ENCODE peak calls at places on chromosomes 12 and 14, in eight cellular contexts. U is right lobe of liver, N is adrenal gland, S is upper lobe of right lung, C is gastrocnemius medialis, B is Peyer's patch, O is NT2/D1, L is left lung. F is an unnamed sample. For H3K27me3 and H3K36me3, the result is how much of the 10 kb centered on the place peaks cover.

GRCh38 chr14:20530771-20531571 is 25.6 kb downstream of the RNASE10 start:
- DNase-seq in U (peak), N (peak), S (peak), C (peak), B (peak), O (peak), L (peak), F (peak)

GRCh38 chr14:72892879-72893635 is 844 bp downstream of the DPF3 start:
- DNase-seq in U (peak), N (peak), S (peak), C (peak), B (peak), O (no peak), L (no peak), F (peak)

GRCh38 chr14:31969371-31969770 is 107.7 kb upstream of the ARHGAP5 start:
- DNase-seq in U (no peak), N (no peak), S (no peak), C (no peak), B (no peak), O (no peak), L (no peak), F (no peak)

GRCh38 chr14:101355284-101355683 is 206.0 kb upstream of the DIO3 start:
- DNase-seq in U (no peak), N (no peak), S (no peak), C (no peak), B (no peak), O (no peak), L (peak), F (no peak)

GRCh38 chr12:14827043-14827442 is 13.1 kb upstream of the SMCO3 start:
- DNase-seq in U (no peak), N (no peak), S (no peak), C (no peak), B (no peak), O (no peak), L (no peak), F (no peak)

GRCh38 chr14:58638231-58639205 is 756 bp downstream of the DACT1 start:
- DNase-seq in U (no peak), N (peak), S (peak), C (no peak), B (no peak), O (no peak), L (peak), F (peak)

GRCh38 chr12:97321640-97322039 is 141.0 kb upstream of the RMST start:
- DNase-seq in U (no peak), N (no peak), S (no peak), C (no peak), B (no peak), O (no peak), L (no peak), F (no peak)

GRCh38 chr14:53226553-53226952 is 73.4 kb upstream of the DDHD1 start:
- DNase-seq in U (no peak), N (no peak), S (no peak), C (peak), B (no peak), O (no peak), L (no peak), F (no peak)

GRCh38 chr14:81273961-81274360 is 53.2 kb upstream of the GTF2A1 start:
- DNase-seq in U (no peak), N (no peak), S (no peak), C (no peak), B (no peak), O (no peak), L (no peak), F (no peak)

GRCh38 chr12:64625243-64626077 is 15.2 kb downstream of the RASSF3 start:
- DNase-seq in U (peak), N (peak), S (peak), C (peak), B (peak), O (no peak), L (peak), F (no peak)

GRCh38 chr12:104578453-104578852 is 121.7 kb downstream of the CHST11 start:
- DNase-seq in U (no peak), N (peak), S (no peak), C (no peak), B (no peak), O (no peak), L (no peak), F (no peak)

GRCh38 chr14:94593749-94594431 is 12.7 kb downstream of the SERPINA5 start:
- DNase-seq in U (peak), N (peak), S (no peak), C (no peak), B (no peak), O (no peak), L (no peak), F (no peak)

GRCh38 chr12:132180648-132181546 is 36.6 kb downstream of the NOC4L start:
- DNase-seq in U (no peak), N (no peak), S (no peak), C (no peak), B (no peak), O (no peak), L (no peak), F (no peak)

GRCh38 chr14:51208982-51209381 is 31.1 kb upstream of the TMX1 start:
- DNase-seq in U (no peak), N (no peak), S (no peak), C (no peak), B (no peak), O (no peak), L (no peak), F (no peak)

GRCh38 chr12:117912756-117913155 is 56.0 kb downstream of the KSR2 start:
- DNase-seq in U (no peak), N (no peak), S (no peak), C (no peak), B (no peak), O (no peak), L (no peak), F (no peak)

GRCh38 chr12:66028388-66028787 is 102.2 kb downstream of the LLPH start:
- DNase-seq in U (no peak), N (no peak), S (no peak), C (no peak), B (no peak), O (no peak), L (no peak), F (no peak)

GRCh38 chr12:124765571-124766489 is 97.8 kb downstream of the SCARB1 start:
- DNase-seq in U (no peak), N (no peak), S (no peak), C (peak), B (no peak), O (no peak), L (no peak), F (no peak)

GRCh38 chr14:103711516-103712431 is 3.5 kb downstream of the XRCC3 start:
- DNase-seq in U (no peak), N (no peak), S (peak), C (no peak), B (no peak), O (no peak), L (no peak), F (no peak)

GRCh38 chr14:100296106-100296651 is 10.1 kb downstream of the SLC25A29 start:
- DNase-seq in U (no peak), N (no peak), S (peak), C (peak), B (no peak), O (no peak), L (peak), F (no peak)

GRCh38 chr12:82910246-82910893 is 223.7 kb downstream of the TMTC2 start:
- DNase-seq in U (no peak), N (no peak), S (no peak), C (no peak), B (no peak), O (no peak), L (no peak), F (peak)

GRCh38 chr12:111455448-111456320 is 50.0 kb downstream of the SH2B3 start:
- DNase-seq in U (peak), N (no peak), S (no peak), C (no peak), B (no peak), O (no peak), L (no peak), F (peak)

GRCh38 chr14:23286904-23287479 is 1.1 kb upstream of the HOMEZ start:
- DNase-seq in U (no peak), N (no peak), S (no peak), C (no peak), B (no peak), O (no peak), L (no peak), F (no peak)

GRCh38 chr12:105935106-105935505 is 203.6 kb downstream of the NUAK1 start:
- DNase-seq in U (no peak), N (no peak), S (no peak), C (no peak), B (no peak), O (no peak), L (no peak), F (no peak)

GRCh38 chr12:15212877-15213276 is 8.3 kb downstream of the RERG start:
- DNase-seq in U (no peak), N (no peak), S (no peak), C (no peak), B (no peak), O (no peak), L (no peak), F (no peak)

GRCh38 chr12:121278450-121279375 is 17.8 kb downstream of the CAMKK2 start:
- DNase-seq in U (no peak), N (peak), S (no peak), C (peak), B (no peak), O (no peak), L (peak), F (peak)

GRCh38 chr12:46832084-46832704 is 6.4 kb upstream of the SLC38A4 start:
- DNase-seq in U (peak), N (no peak), S (no peak), C (peak), B (no peak), O (no peak), L (no peak), F (peak)

GRCh38 chr12:6716874-6717437 is 6.9 kb upstream of the COPS7A start:
- DNase-seq in U (no peak), N (no peak), S (no peak), C (no peak), B (no peak), O (no peak), L (no peak), F (no peak)

GRCh38 chr12:27190761-27191160 is 53.3 kb upstream of the STK38L start:
- DNase-seq in U (no peak), N (no peak), S (no peak), C (no peak), B (no peak), O (no peak), L (no peak), F (no peak)

GRCh38 chr14:101410126-101410525 is 151.2 kb upstream of the DIO3 start:
- DNase-seq in U (no peak), N (no peak), S (no peak), C (no peak), B (no peak), O (no peak), L (no peak), F (no peak)

GRCh38 chr14:36826614-36827013 is 165.0 kb downstream of the PAX9 start:
- DNase-seq in U (no peak), N (no peak), S (no peak), C (no peak), B (no peak), O (no peak), L (no peak), F (no peak)

GRCh38 chr14:34843011-34843554 is 32.1 kb downstream of the BAZ1A start:
- DNase-seq in U (no peak), N (no peak), S (no peak), C (no peak), B (no peak), O (no peak), L (no peak), F (peak)

GRCh38 chr12:27733052-27733656 is 22.5 kb downstream of the MRPS35 start:
- DNase-seq in U (no peak), N (no peak), S (no peak), C (no peak), B (no peak), O (peak), L (no peak), F (peak)

GRCh38 chr12:22981711-22982110 is 356.7 kb downstream of the ETNK1 start:
- DNase-seq in U (no peak), N (no peak), S (no peak), C (no peak), B (no peak), O (no peak), L (no peak), F (peak)

GRCh38 chr14:94102768-94103482 is 7.6 kb upstream of the IFI27 start:
- DNase-seq in U (no peak), N (no peak), S (no peak), C (no peak), B (no peak), O (no peak), L (no peak), F (no peak)

GRCh38 chr12:14317362-14318146 is 47.9 kb upstream of the ATF7IP start:
- DNase-seq in U (no peak), N (no peak), S (no peak), C (no peak), B (no peak), O (no peak), L (no peak), F (no peak)

GRCh38 chr12:2345902-2346301 is 293.1 kb downstream of the CACNA1C start:
- DNase-seq in U (no peak), N (no peak), S (no peak), C (no peak), B (no peak), O (no peak), L (no peak), F (no peak)

GRCh38 chr14:24219080-24219479 is 3.2 kb upstream of the MDP1 start:
- DNase-seq in U (no peak), N (peak), S (no peak), C (no peak), B (no peak), O (no peak), L (no peak), F (no peak)

GRCh38 chr14:90276627-90277367 is 20.4 kb downstream of the PSMC1 start:
- DNase-seq in U (peak), N (no peak), S (peak), C (no peak), B (no peak), O (no peak), L (peak), F (peak)

GRCh38 chr14:61569783-61570182 is 125.5 kb upstream of the HIF1A start:
- DNase-seq in U (peak), N (peak), S (peak), C (peak), B (no peak), O (no peak), L (peak), F (no peak)

GRCh38 chr14:76376409-76376877 is 506 bp downstream of the ESRRB start:
- DNase-seq in U (no peak), N (no peak), S (no peak), C (no peak), B (no peak), O (no peak), L (no peak), F (no peak)

GRCh38 chr14:76376878-76377523 is 1.1 kb downstream of the ESRRB start:
- DNase-seq in U (no peak), N (no peak), S (no peak), C (no peak), B (no peak), O (no peak), L (no peak), F (peak)

GRCh38 chr14:76377675-76378074 is 1.7 kb downstream of the ESRRB start:
- DNase-seq in U (no peak), N (no peak), S (no peak), C (no peak), B (no peak), O (no peak), L (no peak), F (peak)

GRCh38 chr14:76375484-76375883 is 453 bp upstream of the ESRRB start:
- DNase-seq in U (no peak), N (no peak), S (no peak), C (no peak), B (no peak), O (no peak), L (no peak), F (no peak)

DNA sequence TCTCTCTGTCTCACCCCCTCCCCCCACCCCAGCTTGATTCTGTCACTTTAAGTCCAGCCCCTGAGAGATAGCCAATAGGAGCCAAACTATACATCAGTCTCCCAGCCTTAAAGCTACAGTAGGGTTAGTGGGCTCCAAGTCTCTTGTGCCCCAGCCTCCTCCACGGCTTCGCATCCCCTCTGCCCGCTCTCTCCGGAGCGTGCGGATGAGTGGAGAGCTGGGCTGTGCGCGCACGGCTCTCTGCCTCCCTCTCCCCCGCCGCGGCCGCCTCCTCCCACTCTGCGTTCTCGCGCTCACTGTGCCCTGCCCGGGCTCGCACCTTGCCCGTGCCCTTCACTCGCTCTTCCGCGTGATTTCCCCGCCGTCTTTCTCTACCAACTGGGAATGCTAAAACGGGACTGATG is at the start of gene ESRRB:
- DNase-seq in U (no peak), N (no peak), S (no peak), C (no peak), B (no peak), O (peak), L (no peak), F (peak)
- H3K4me3 ChIP-seq in U (no peak), N (no peak), S (peak), C (peak), B (no peak), O (peak), L (peak), F (peak)

GRCh38 chr12:130162267-130162666 is at the start of gene FZD10:
- DNase-seq in U (no peak), N (no peak), S (peak), C (peak), B (no peak), O (no peak), L (no peak), F (peak)
- H3K27me3 ChIP-seq in U (under half), N (half or more), S (half or more), C (under half), B (under half), O (half or more), L (half or more), F (half or more)

GRCh38 chr12:70292017-70292776 is 49.0 kb downstream of the CNOT2 start:
- DNase-seq in U (no peak), N (no peak), S (no peak), C (no peak), B (no peak), O (no peak), L (no peak), F (no peak)

GRCh38 chr12:70288817-70289216 is 45.6 kb downstream of the CNOT2 start:
- DNase-seq in U (no peak), N (no peak), S (no peak), C (no peak), B (no peak), O (no peak), L (no peak), F (no peak)

DNA sequence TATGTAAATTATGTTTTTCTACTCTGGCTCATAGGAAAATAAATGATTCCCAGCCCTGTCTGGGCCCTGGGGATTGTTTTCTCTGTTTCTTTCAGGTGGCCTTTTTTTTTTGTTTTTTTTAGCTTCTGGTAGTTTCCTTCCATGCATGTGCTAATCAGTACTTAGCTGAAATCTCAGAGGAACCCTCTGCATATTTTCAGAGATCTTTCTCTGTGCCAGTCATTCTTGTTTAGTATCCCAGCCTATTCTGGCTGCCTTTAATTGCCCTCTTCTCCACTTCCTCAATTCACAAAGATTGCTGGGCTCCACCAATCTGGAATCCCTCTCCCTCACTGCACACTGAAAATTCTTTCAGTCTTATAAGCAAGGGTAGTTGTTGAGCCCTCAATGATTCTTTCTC is 46.9 kb downstream of the CNOT2 start:
- DNase-seq in U (no peak), N (no peak), S (no peak), C (no peak), B (no peak), O (peak), L (no peak), F (no peak)
- H3K36me3 ChIP-seq in U (under half), N (under half), S (under half), C (under half), B (under half), O (under half), L (under half), F (under half)

GRCh38 chr12:3869448-3869847 is 3.8 kb downstream of the PARP11 start:
- DNase-seq in U (no peak), N (no peak), S (no peak), C (no peak), B (no peak), O (no peak), L (no peak), F (no peak)

GRCh38 chr12:3872800-3873636 is at the start of gene PARP11:
- DNase-seq in U (peak), N (peak), S (peak), C (peak), B (peak), O (peak), L (peak), F (peak)

GRCh38 chr12:3869860-3870259 is 3.3 kb downstream of the PARP11 start:
- DNase-seq in U (no peak), N (no peak), S (no peak), C (no peak), B (no peak), O (no peak), L (no peak), F (no peak)
- H3K4me3 ChIP-seq in U (no peak), N (no peak), S (peak), C (no peak), B (peak), O (no peak), L (peak), F (no peak)

DNA sequence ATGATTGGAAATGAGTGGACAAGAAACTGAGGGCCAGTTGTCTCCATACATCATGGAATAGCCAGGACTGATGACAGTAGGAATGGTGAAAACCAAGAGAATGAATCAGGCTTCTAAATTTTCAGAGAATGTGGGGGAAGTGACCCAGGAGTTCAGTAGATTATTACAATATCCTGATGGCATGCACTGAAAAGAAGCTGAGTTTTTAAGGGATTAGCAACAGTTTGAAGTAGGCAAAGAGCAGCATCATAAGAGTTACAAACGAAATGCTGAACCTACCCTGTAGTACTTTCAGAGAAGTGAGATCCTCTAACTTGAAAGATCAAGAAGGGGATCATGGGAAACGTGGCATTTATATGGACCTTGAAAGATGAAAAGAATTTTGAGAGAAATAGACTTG is 13.2 kb downstream of the SLC2A14 start:
- DNase-seq in U (no peak), N (no peak), S (no peak), C (no peak), B (no peak), O (no peak), L (no peak), F (no peak)
- H3K27me3 ChIP-seq in U (under half), N (under half), S (under half), C (under half), B (under half), O (under half), L (under half), F (under half)

GRCh38 chr12:12158858-12159257 is 88.1 kb downstream of the BCL2L14 start:
- DNase-seq in U (no peak), N (no peak), S (no peak), C (peak), B (no peak), O (no peak), L (no peak), F (no peak)

GRCh38 chr12:12157424-12157823 is 86.7 kb downstream of the BCL2L14 start:
- DNase-seq in U (no peak), N (no peak), S (no peak), C (no peak), B (no peak), O (no peak), L (no peak), F (no peak)

GRCh38 chr12:12156116-12156515 is 85.4 kb downstream of the BCL2L14 start:
- DNase-seq in U (no peak), N (no peak), S (no peak), C (no peak), B (no peak), O (no peak), L (no peak), F (no peak)

GRCh38 chr12:12156835-12157234 is 86.1 kb downstream of the BCL2L14 start:
- DNase-seq in U (no peak), N (no peak), S (no peak), C (no peak), B (no peak), O (no peak), L (no peak), F (no peak)

DNA sequence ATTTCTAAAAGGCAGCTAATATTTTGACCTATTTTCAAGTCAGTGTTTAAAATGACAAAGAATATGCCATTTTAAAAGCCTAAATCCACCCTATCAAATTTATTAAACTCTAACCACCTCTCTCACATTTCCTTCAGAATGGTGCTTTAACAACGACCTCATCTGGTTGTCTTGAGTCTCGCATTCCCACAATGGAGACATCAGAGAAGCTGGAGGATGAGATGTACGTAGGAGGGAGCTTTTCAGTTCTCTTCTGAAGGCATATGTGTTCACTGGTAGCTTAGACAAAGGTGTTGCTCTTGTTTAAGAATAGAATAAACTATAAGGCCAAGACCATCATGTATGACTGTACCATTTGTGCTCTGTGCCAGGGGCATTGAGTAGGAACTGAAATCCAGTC is 82.9 kb downstream of the BCL2L14 start:
- DNase-seq in U (no peak), N (no peak), S (no peak), C (no peak), B (no peak), O (no peak), L (no peak), F (no peak)
- H3K36me3 ChIP-seq in U (under half), N (under half), S (under half), C (under half), B (under half), O (half or more), L (under half), F (under half)